ENCODE peak calls at places on chromosomes 16 and 17, in four cellular contexts. F is K562, O is A549, V is HepG2. B is an unnamed sample.

GRCh38 chr17:27633312-27634025 is 2.5 kb downstream of the LGALS9 start:
- DNase-seq in O (no peak), V (peak; percentile 12), F (peak; percentile 62), B (no peak)

GRCh38 chr16:54546481-54546880 is 259.9 kb upstream of the IRX3 start:
- DNase-seq in O (no peak), F (no peak), V (no peak), B (no peak)

GRCh38 chr16:89607937-89608740 is 5.3 kb upstream of the DPEP1 start:
- DNase-seq in F (no peak), O (no peak), V (no peak), B (no peak)

GRCh38 chr16:85639529-85640253 is 26.6 kb downstream of the GSE1 start:
- DNase-seq in F (no peak), V (no peak), O (no peak), B (no peak)

GRCh38 chr16:53892155-53892554 is 188.2 kb downstream of the FTO start:
- DNase-seq in O (peak; percentile 24), F (peak; percentile 41), V (peak; percentile 61), B (peak; percentile 54)

GRCh38 chr17:57925361-57925990 is 29.7 kb downstream of the CUEDC1 start:
- DNase-seq in V (no peak), F (no peak), O (no peak), B (no peak)

GRCh38 chr16:2744711-2745110 is 7.7 kb upstream of the SRRM2 start:
- DNase-seq in V (no peak), F (no peak), O (no peak), B (no peak)

GRCh38 chr17:68777243-68777855 is 176.2 kb upstream of the FAM20A start:
- DNase-seq in V (peak; percentile 88), O (peak; percentile 44), F (peak; percentile 34), B (peak; percentile 41)

GRCh38 chr16:81486555-81487061 is 42.0 kb downstream of the CMIP start:
- DNase-seq in V (no peak), O (no peak), F (no peak), B (no peak)

GRCh38 chr17:46979023-46979870 is at the start of gene RPRML:
- DNase-seq in V (no peak), F (peak; percentile 34), O (peak; percentile 25), B (peak; percentile 59)

GRCh38 chr16:9092282-9092962 is 978 bp downstream of the HAPSTR1 start:
- DNase-seq in V (peak; percentile 41), F (peak; percentile 42), O (no peak), B (peak; percentile 35)

GRCh38 chr16:67100569-67101300 is 9.0 kb upstream of the PHAF1 start:
- DNase-seq in V (no peak), F (no peak), O (peak; percentile 49), B (no peak)

GRCh38 chr16:50208460-50208931 is 55.4 kb downstream of the TENT4B start:
- DNase-seq in O (no peak), V (peak; percentile 16), F (no peak), B (no peak)

GRCh38 chr16:28326881-28327610 is 34.7 kb downstream of the SBK1 start:
- DNase-seq in F (peak; percentile 81), O (peak; percentile 91), V (peak; percentile 61), B (peak; percentile 79)

GRCh38 chr16:84829168-84829965 is 9.6 kb downstream of the CRISPLD2 start:
- DNase-seq in V (no peak), O (no peak), F (no peak), B (no peak)

GRCh38 chr16:67528222-67528869 is at the start of gene RIPOR1:
- DNase-seq in O (peak; percentile 80), V (peak; percentile 45), F (peak; percentile 94), B (peak; percentile 53)

GRCh38 chr17:72166040-72166439 is 45.2 kb downstream of the SOX9 start:
- DNase-seq in V (peak; percentile 21), F (no peak), O (no peak), B (peak; percentile 14)
- TF ChIP-seq NR3C1 in V (no peak), F (no peak), O (no peak), B (no peak)

GRCh38 chr17:29024456-29024952 is 18.4 kb upstream of the PIPOX start:
- DNase-seq in F (no peak), O (no peak), V (no peak), B (no peak)
- TF ChIP-seq MAX in F (no peak), O (no peak), V (no peak), B (no peak)

GRCh38 chr17:35732806-35733136 is 1.3 kb downstream of the RASL10B start:
- DNase-seq in O (no peak), V (no peak), F (no peak), B (no peak)

GRCh38 chr17:35730400-35731005 is 936 bp upstream of the RASL10B start:
- DNase-seq in V (no peak), F (no peak), O (no peak), B (no peak)

GRCh38 chr17:35731932-35732805 is 730 bp downstream of the RASL10B start:
- DNase-seq in V (no peak), O (no peak), F (no peak), B (no peak)

GRCh38 chr17:35729405-35729833 is 2.0 kb upstream of the RASL10B start:
- DNase-seq in O (no peak), V (no peak), F (no peak), B (no peak)

DNA sequence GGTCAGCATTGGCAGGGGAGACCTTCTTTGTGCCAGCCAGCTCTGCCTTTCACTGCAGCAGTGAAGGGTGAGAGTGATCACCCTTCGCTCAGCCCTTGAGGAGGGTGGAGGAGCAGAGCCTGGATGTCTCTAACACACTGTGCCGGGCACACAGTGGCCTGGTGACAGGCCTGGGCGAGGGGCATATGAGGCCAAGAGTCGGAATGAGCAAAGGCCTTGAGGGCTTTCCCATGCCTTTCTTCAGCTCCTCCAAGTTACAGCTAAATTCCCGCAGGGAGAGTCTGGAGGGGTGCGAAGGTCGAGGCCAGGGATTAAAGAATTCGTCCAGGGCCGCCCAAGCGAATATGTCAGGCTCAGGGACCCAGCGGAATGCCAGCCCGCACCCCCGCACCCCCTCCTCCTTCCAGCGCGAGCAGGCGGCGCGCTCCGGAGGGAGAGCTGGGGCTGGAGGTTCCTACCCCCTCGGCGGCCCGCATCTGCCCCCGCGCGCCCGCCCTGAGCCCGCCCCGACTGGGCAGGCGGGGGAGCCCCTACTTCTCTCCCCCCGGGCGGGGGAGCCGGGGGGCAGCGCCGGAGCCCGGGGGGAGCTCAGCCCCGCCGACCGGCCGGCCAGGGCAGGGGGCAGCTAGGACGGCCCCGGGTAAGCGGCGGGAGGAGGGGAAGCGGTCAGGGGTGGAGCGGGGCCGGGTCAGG is at the start of gene RASL10B:
- DNase-seq in O (no peak), V (peak; percentile 41), F (peak; percentile 76), B (peak; percentile 80)
- TF ChIP-seq NR3C1 in O (no peak), V (no peak), F (no peak), B (no peak)

GRCh38 chr17:81578561-81579225 is 26.5 kb upstream of the FAAP100 start:
- DNase-seq in O (no peak), V (no peak), F (no peak), B (no peak)
- TF ChIP-seq MAX in O (no peak), V (no peak), F (no peak), B (no peak)

GRCh38 chr17:45087978-45088377 is 26.9 kb downstream of the NMT1 start:
- DNase-seq in O (no peak), V (no peak), F (no peak), B (no peak)

GRCh38 chr17:45087496-45087975 is 26.4 kb downstream of the NMT1 start:
- DNase-seq in V (no peak), F (no peak), O (no peak), B (no peak)

GRCh38 chr17:45086865-45087495 is 25.9 kb downstream of the NMT1 start:
- DNase-seq in F (no peak), V (no peak), O (no peak), B (no peak)

GRCh38 chr17:45088741-45089140 is 27.6 kb downstream of the NMT1 start:
- DNase-seq in V (no peak), O (no peak), F (no peak), B (no peak)

GRCh38 chr17:45086346-45086745 is 25.2 kb downstream of the NMT1 start:
- DNase-seq in O (no peak), F (no peak), V (no peak), B (no peak)
- TF ChIP-seq NR3C1 in O (no peak), F (no peak), V (no peak), B (no peak)

GRCh38 chr17:7513850-7514419 is 29.8 kb downstream of the POLR2A start:
- DNase-seq in O (no peak), V (no peak), F (no peak), B (no peak)

GRCh38 chr17:7512824-7513540 is 28.8 kb downstream of the POLR2A start:
- DNase-seq in O (no peak), F (no peak), V (no peak), B (no peak)

GRCh38 chr17:7511108-7511507 is 26.9 kb downstream of the POLR2A start:
- DNase-seq in O (no peak), V (no peak), F (no peak), B (no peak)

GRCh38 chr17:7512105-7512504 is 27.9 kb downstream of the POLR2A start:
- DNase-seq in V (no peak), F (no peak), O (no peak), B (no peak)

DNA sequence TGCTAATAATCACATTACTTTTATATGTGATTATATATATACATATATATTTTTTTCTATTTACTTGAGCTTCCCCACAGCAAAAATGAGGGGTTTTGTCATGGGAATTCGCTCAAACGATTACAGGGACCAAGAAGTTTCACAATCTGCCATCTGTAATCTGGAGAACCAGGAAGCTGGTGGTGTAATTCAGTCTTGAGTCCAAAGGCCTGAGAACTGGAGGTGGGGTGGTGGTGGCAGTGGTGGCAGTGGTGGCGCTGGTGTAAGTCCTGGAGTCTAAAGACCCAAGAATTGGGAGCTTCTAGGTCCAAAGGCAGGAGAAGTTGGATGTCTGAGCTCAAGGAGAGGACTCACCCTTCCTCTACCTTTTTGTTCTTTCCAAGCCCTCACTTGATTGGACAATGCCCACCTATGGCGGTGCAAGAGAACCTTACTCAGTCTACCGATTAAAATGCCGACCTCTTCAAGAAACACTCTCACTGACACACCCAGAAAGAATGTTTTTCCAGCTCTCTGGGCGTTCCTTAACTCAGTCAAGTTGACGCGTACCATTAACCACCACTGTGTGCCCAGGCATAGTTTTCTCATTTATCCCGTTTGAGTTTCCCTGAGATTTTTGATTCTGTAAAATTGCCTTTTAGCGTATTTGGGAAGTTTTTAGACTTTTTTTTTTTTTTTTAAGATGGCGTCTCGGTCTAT is 31.9 kb downstream of the POLR2A start:
- DNase-seq in F (no peak), O (no peak), V (peak; percentile 20), B (no peak)
- TF ChIP-seq MAX in F (no peak), O (no peak), V (no peak), B (no peak)

B was measured in WTC11.